ENCODE peak calls at places on chromosome 19, in seven cellular contexts. One of them, this sample, is unnamed.

GRCh38 chr19:48975947-48976847 is 11.1 kb downstream of the FTL start:
- DNase-seq in sciatic nerve: no peak
- DNase-seq in T follicular helper cell: no peak
- DNase-seq in lung microvascular endothelial cell: no peak
- DNase-seq in glutamatergic neuron: peak; percentile 68
- DNase-seq in fibroblast of mammary gland: peak; percentile 28
- DNase-seq in germinal center: peak; percentile 60
- DNase-seq in this sample: peak; percentile 49

GRCh38 chr19:15115762-15116615 is 8.8 kb downstream of the SYDE1 start:
- DNase-seq in sciatic nerve: no peak
- DNase-seq in T follicular helper cell: no peak
- DNase-seq in lung microvascular endothelial cell: no peak
- DNase-seq in glutamatergic neuron: no peak
- DNase-seq in fibroblast of mammary gland: no peak
- DNase-seq in germinal center: no peak
- DNase-seq in this sample: no peak

GRCh38 chr19:12994701-12995595 is at the start of gene NFIX:
- DNase-seq in sciatic nerve: peak; percentile 86
- DNase-seq in T follicular helper cell: peak; percentile 38
- DNase-seq in lung microvascular endothelial cell: peak; percentile 69
- DNase-seq in glutamatergic neuron: no peak
- DNase-seq in fibroblast of mammary gland: no peak
- DNase-seq in germinal center: peak; percentile 64
- DNase-seq in this sample: peak; percentile 32

GRCh38 chr19:14835011-14835410 is at the start of the genes OR7A5 and OR7C1:
- DNase-seq in sciatic nerve: no peak
- DNase-seq in T follicular helper cell: no peak
- DNase-seq in lung microvascular endothelial cell: no peak
- DNase-seq in glutamatergic neuron: no peak
- DNase-seq in fibroblast of mammary gland: peak; percentile 63
- DNase-seq in germinal center: no peak
- DNase-seq in this sample: no peak

GRCh38 chr19:6062961-6063575 is 47.2 kb downstream of the RFX2 start:
- DNase-seq in sciatic nerve: peak; percentile 53
- DNase-seq in T follicular helper cell: no peak
- DNase-seq in lung microvascular endothelial cell: no peak
- DNase-seq in glutamatergic neuron: no peak
- DNase-seq in fibroblast of mammary gland: no peak
- DNase-seq in germinal center: no peak
- DNase-seq in this sample: no peak

GRCh38 chr19:11138659-11139526 is 16.7 kb downstream of the SPC24 start:
- DNase-seq in sciatic nerve: peak; percentile 84
- DNase-seq in T follicular helper cell: no peak
- DNase-seq in lung microvascular endothelial cell: peak; percentile 76
- DNase-seq in glutamatergic neuron: peak; percentile 75
- DNase-seq in fibroblast of mammary gland: peak; percentile 86
- DNase-seq in germinal center: no peak
- DNase-seq in this sample: peak; percentile 51

GRCh38 chr19:49646586-49646985 is 4.6 kb downstream of the SCAF1 start:
- DNase-seq in sciatic nerve: no peak
- DNase-seq in T follicular helper cell: no peak
- DNase-seq in lung microvascular endothelial cell: no peak
- DNase-seq in glutamatergic neuron: no peak
- DNase-seq in fibroblast of mammary gland: no peak
- DNase-seq in germinal center: no peak
- DNase-seq in this sample: no peak

GRCh38 chr19:31676271-31677004 is 327.2 kb upstream of the TSHZ3 start:
- DNase-seq in sciatic nerve: no peak
- DNase-seq in T follicular helper cell: no peak
- DNase-seq in lung microvascular endothelial cell: no peak
- DNase-seq in glutamatergic neuron: no peak
- DNase-seq in fibroblast of mammary gland: peak; percentile 1
- DNase-seq in germinal center: no peak
- DNase-seq in this sample: no peak

GRCh38 chr19:49436381-49437017 is 4.8 kb downstream of the SLC17A7 start:
- DNase-seq in sciatic nerve: no peak
- DNase-seq in T follicular helper cell: no peak
- DNase-seq in lung microvascular endothelial cell: peak; percentile 20
- DNase-seq in glutamatergic neuron: peak; percentile 84
- DNase-seq in fibroblast of mammary gland: no peak
- DNase-seq in germinal center: peak; percentile 82
- DNase-seq in this sample: no peak

GRCh38 chr19:439167-439900 is 21.5 kb downstream of the SHC2 start:
- DNase-seq in sciatic nerve: no peak
- DNase-seq in T follicular helper cell: no peak
- DNase-seq in lung microvascular endothelial cell: no peak
- DNase-seq in glutamatergic neuron: no peak
- DNase-seq in fibroblast of mammary gland: no peak
- DNase-seq in germinal center: no peak
- DNase-seq in this sample: no peak

GRCh38 chr19:39524495-39524894 is 8.2 kb downstream of the EID2B start:
- DNase-seq in sciatic nerve: peak; percentile 25
- DNase-seq in T follicular helper cell: no peak
- DNase-seq in lung microvascular endothelial cell: no peak
- DNase-seq in glutamatergic neuron: peak; percentile 54
- DNase-seq in fibroblast of mammary gland: no peak
- DNase-seq in germinal center: no peak
- DNase-seq in this sample: no peak

GRCh38 chr19:46297700-46298476 is 1.0 kb downstream of the HIF3A start:
- DNase-seq in sciatic nerve: peak; percentile 75
- DNase-seq in T follicular helper cell: no peak
- DNase-seq in lung microvascular endothelial cell: peak; percentile 78
- DNase-seq in glutamatergic neuron: no peak
- DNase-seq in fibroblast of mammary gland: peak; percentile 54
- DNase-seq in germinal center: no peak
- DNase-seq in this sample: peak; percentile 43

GRCh38 chr19:51407631-51408131 is 9.8 kb downstream of the SIGLEC10 start:
- DNase-seq in sciatic nerve: no peak
- DNase-seq in T follicular helper cell: no peak
- DNase-seq in lung microvascular endothelial cell: peak; percentile 21
- DNase-seq in glutamatergic neuron: no peak
- DNase-seq in fibroblast of mammary gland: peak; percentile 40
- DNase-seq in germinal center: peak; percentile 73
- DNase-seq in this sample: peak; percentile 27

GRCh38 chr19:46615966-46616365 is 8.9 kb downstream of the PTGIR start:
- DNase-seq in sciatic nerve: no peak
- DNase-seq in T follicular helper cell: no peak
- DNase-seq in lung microvascular endothelial cell: no peak
- DNase-seq in glutamatergic neuron: no peak
- DNase-seq in fibroblast of mammary gland: no peak
- DNase-seq in germinal center: no peak
- DNase-seq in this sample: no peak

GRCh38 chr19:15124572-15125231 is 17.5 kb downstream of the SYDE1 start:
- DNase-seq in sciatic nerve: peak; percentile 89
- DNase-seq in T follicular helper cell: no peak
- DNase-seq in lung microvascular endothelial cell: peak; percentile 23
- DNase-seq in glutamatergic neuron: peak; percentile 84
- DNase-seq in fibroblast of mammary gland: no peak
- DNase-seq in germinal center: no peak
- DNase-seq in this sample: no peak

GRCh38 chr19:42508892-42509444 is 19.3 kb downstream of the CEACAM1 start:
- DNase-seq in sciatic nerve: no peak
- DNase-seq in T follicular helper cell: no peak
- DNase-seq in lung microvascular endothelial cell: no peak
- DNase-seq in glutamatergic neuron: no peak
- DNase-seq in fibroblast of mammary gland: no peak
- DNase-seq in germinal center: peak; percentile 20
- DNase-seq in this sample: no peak

GRCh38 chr19:7983995-7984837 is 21.2 kb downstream of the ELAVL1 start:
- DNase-seq in sciatic nerve: no peak
- DNase-seq in T follicular helper cell: no peak
- DNase-seq in lung microvascular endothelial cell: no peak
- DNase-seq in glutamatergic neuron: no peak
- DNase-seq in fibroblast of mammary gland: no peak
- DNase-seq in germinal center: no peak
- DNase-seq in this sample: no peak